ENCODE peak calls at places on chromosome 6, in nine cellular contexts. W, F, B, J, A, Z, S, L and N are unnamed samples.

GRCh38 chr6:41427642-41428401 is 92.4 kb downstream of the NCR2 start:
- DNase-seq in J (no peak), A (no peak), S (peak; percentile 56), L (peak; percentile 68), W (peak; percentile 58), B (peak; percentile 63), Z (no peak), F (peak; percentile 69), N (no peak)

GRCh38 chr6:138242987-138243592 is 24.8 kb upstream of the PBOV1 start:
- DNase-seq in L (no peak), F (no peak), J (no peak), A (no peak), B (no peak), S (no peak), W (no peak), Z (no peak), N (no peak)

GRCh38 chr6:26592649-26593048 is 4.1 kb upstream of the ABT1 start:
- DNase-seq in A (no peak), F (no peak), W (no peak), Z (peak; percentile 38), S (no peak), J (no peak), B (no peak), L (no peak), N (no peak)

GRCh38 chr6:19463250-19463649 is 373.9 kb upstream of the ID4 start:
- DNase-seq in A (no peak), Z (no peak), B (no peak), W (peak; percentile 19), F (no peak), J (no peak), S (no peak), L (no peak), N (no peak)

GRCh38 chr6:161462148-161462547 is 188.3 kb upstream of the AGPAT4 start:
- DNase-seq in L (no peak), F (no peak), S (no peak), J (no peak), Z (no peak), W (no peak), B (no peak), A (no peak), N (no peak)

GRCh38 chr6:27839303-27840081 is 72.7 kb downstream of the OR2B2 start:
- DNase-seq in J (peak; percentile 90), A (no peak), S (peak; percentile 37), B (peak; percentile 65), Z (no peak), W (no peak), L (no peak), F (peak; percentile 55), N (peak; percentile 72)

GRCh38 chr6:19297880-19298279 is 539.3 kb upstream of the ID4 start:
- DNase-seq in A (no peak), F (no peak), S (no peak), J (no peak), L (no peak), W (no peak), Z (no peak), B (no peak), N (no peak)

GRCh38 chr6:134363323-134364039 is 45.6 kb upstream of the SGK1 start:
- DNase-seq in A (no peak), Z (no peak), L (no peak), F (no peak), J (peak; percentile 91), B (no peak), S (no peak), W (no peak), N (peak; percentile 57)

GRCh38 chr6:51021171-51021570 is 202.5 kb downstream of the TFAP2B start:
- DNase-seq in W (no peak), F (no peak), B (no peak), Z (no peak), L (no peak), J (no peak), S (no peak), A (no peak), N (no peak)

GRCh38 chr6:111663692-111664564 is 58.2 kb upstream of the TRAF3IP2 start:
- DNase-seq in S (no peak), W (no peak), Z (peak; percentile 30), F (peak; percentile 75), B (no peak), J (peak; percentile 38), L (peak; percentile 79), A (no peak), N (peak; percentile 58)

GRCh38 chr6:8389034-8389818 is 46.1 kb downstream of the SLC35B3 start:
- DNase-seq in J (no peak), B (peak; percentile 18), F (no peak), L (no peak), W (no peak), Z (no peak), A (no peak), S (no peak), N (no peak)
- TF ChIP-seq POLR2A in J (no peak), B (no peak), F (no peak), L (no peak), W (no peak), Z (no peak), A (no peak), S (no peak), N (no peak)

GRCh38 chr6:42642794-42643193 is 79.0 kb downstream of the UBR2 start:
- DNase-seq in S (no peak), Z (no peak), W (no peak), L (no peak), J (no peak), F (no peak), A (no peak), B (no peak), N (no peak)

DNA sequence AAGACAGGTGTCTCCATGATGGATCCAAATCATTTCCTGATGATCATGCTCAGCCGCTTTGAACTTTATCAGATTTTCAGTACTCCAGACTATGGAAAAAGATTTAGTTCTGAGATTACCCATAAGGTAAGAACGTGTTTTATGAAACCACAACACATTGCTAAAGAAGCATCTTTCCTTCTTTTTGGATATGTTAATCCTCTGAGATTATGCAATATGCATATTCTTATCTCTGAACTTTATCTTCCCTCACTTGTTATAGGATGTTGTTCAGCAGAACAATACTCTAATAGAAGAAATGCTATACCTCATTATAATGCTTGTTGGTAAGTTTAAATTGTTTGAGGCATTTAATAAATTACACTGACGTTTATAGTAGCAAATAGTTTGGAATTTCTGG is 78.2 kb downstream of the PRPH2 start:
- DNase-seq in F (no peak), B (no peak), S (no peak), Z (no peak), W (no peak), A (no peak), L (no peak), J (no peak), N (no peak)
- H3K36me3 ChIP-seq in F (no peaks in the 10 kb centered on the region), B (peaks cover 72% of the 10 kb centered on the region), S (no peaks in the 10 kb centered on the region), Z (peaks cover 63% of the 10 kb centered on the region), W (no peaks in the 10 kb centered on the region), A (peaks cover 4% of the 10 kb centered on the region), L (peaks cover 34% of the 10 kb centered on the region), J (peaks cover 38% of the 10 kb centered on the region), N (peaks cover 84% of the 10 kb centered on the region)

GRCh38 chr6:105886812-105887513 is 199.2 kb upstream of the PRDM1 start:
- DNase-seq in S (no peak), W (no peak), Z (no peak), F (no peak), L (no peak), A (no peak), B (no peak), J (no peak), N (no peak)

GRCh38 chr6:105889902-105890301 is 196.2 kb upstream of the PRDM1 start:
- DNase-seq in J (no peak), L (no peak), A (no peak), Z (no peak), W (no peak), F (no peak), S (no peak), B (no peak), N (no peak)

GRCh38 chr6:105893741-105894140 is 192.4 kb upstream of the PRDM1 start:
- DNase-seq in L (no peak), B (peak; percentile 68), W (no peak), F (no peak), J (no peak), A (no peak), S (no peak), Z (no peak), N (no peak)

GRCh38 chr6:105892577-105893262 is 193.4 kb upstream of the PRDM1 start:
- DNase-seq in F (no peak), B (peak; percentile 58), A (no peak), L (no peak), Z (peak; percentile 50), W (no peak), J (no peak), S (no peak), N (no peak)

DNA sequence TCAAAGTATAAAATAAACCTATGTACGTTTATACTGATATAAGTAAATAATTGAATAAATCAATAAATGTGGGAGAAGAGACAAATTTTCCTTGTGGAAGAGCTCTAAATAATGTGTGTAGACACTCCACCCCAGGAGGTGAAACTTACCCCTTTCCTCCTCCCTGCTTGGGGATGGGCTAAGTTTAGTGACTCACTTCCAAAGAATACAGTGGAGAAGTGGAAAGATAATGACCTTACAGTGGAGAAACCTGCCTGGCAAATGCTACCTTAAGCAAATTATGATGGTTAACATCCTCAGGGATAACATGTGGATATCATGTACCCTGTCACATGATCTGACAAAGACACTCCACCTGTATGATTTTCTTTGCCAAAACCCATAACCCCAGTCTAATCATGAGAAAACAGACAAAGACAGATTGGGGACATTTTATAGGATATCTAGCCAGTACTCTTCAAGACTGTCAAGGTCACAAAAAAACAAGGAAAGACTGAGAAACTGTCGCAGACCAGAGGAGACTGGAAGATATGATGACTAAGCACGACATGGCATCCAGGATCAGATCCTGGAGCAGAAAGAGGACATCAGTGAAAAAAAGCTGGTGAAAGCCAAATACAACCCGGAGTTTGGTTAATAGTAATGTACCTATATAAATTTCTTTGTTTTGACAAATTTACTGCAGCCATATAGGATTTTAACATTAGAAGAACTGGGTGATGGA is 195.5 kb upstream of the PRDM1 start:
- DNase-seq in L (no peak), B (no peak), S (no peak), Z (no peak), A (no peak), F (no peak), W (no peak), J (no peak), N (no peak)
- H3K27ac ChIP-seq in L (no peak overlapping the region), B (no peak overlapping the region), S (no peak overlapping the region), Z (no peak overlapping the region), A (no peak overlapping the region), F (no peak overlapping the region), W (no peak overlapping the region), J (no peak overlapping the region), N (no peak overlapping the region)

GRCh38 chr6:79157961-79158644 is 76.4 kb downstream of the HMGN3 start:
- DNase-seq in F (no peak), S (no peak), B (no peak), Z (no peak), L (no peak), A (no peak), J (no peak), W (no peak), N (no peak)

DNA sequence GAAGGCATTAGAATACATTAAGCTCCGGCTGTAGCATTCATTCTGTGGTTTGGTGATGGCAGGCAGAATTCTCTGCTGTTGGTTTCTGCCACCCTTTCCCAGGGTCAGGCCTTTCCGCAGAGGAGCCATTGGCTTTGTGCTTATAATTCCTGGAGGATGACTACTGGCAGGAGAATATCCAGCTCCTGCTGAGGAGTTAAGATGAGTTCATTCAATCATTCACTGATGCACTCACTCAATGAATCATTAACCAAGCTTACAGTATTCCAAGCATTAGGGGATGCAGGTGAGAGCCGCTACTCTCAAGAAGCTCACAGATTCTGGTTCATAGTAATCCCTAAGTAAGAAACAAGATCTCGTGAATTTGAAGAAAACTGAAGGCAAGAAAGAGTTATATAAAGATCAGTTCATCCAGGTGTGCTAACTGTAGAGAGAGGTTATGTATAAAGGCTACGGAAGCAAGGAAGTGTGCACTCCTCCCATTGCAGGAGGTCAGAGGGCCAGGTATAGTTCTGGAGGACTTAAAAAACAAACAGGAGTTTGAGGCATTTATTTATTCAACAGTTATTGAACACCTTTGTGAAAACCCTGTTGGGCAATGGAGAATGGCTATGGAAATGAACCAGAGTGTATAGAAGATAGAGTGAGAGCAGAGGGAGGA is 75.5 kb downstream of the HMGN3 start:
- DNase-seq in W (no peak), J (no peak), A (no peak), F (no peak), S (no peak), Z (no peak), B (no peak), L (no peak), N (no peak)
- TF ChIP-seq POLR2A in W (no peak), J (no peak), A (no peak), F (no peak), S (no peak), Z (no peak), B (no peak), L (no peak), N (no peak)